ENCODE peak calls at places on chromosomes 3 and 15, in five cellular contexts. O is testis, Y is transverse colon, V is lower lobe of right lung, W is body of pancreas. I is an unnamed sample.

GRCh38 chr3:135491478-135491877 is 474.1 kb upstream of the PPP2R3A start:
- DNase-seq in Y (no peak), O (no peak), V (no peak), W (no peak), I (no peak)

GRCh38 chr3:52128118-52128683 is 26.0 kb downstream of the POC1A start:
- DNase-seq in O (no peak), W (no peak), Y (no peak), V (peak; percentile 24), I (no peak)

GRCh38 chr3:181725830-181726229 is 14.1 kb downstream of the SOX2 start:
- DNase-seq in Y (no peak), O (no peak), V (no peak), W (no peak), I (no peak)

GRCh38 chr3:69553888-69554287 is 168.0 kb upstream of the FRMD4B start:
- DNase-seq in O (no peak), W (no peak), V (no peak), Y (no peak), I (no peak)

GRCh38 chr15:67199391-67199790 is 55.1 kb downstream of the AAGAB start:
- DNase-seq in O (no peak), W (no peak), V (no peak), Y (no peak), I (no peak)

GRCh38 chr3:138348107-138348949 is at the start of gene MRAS:
- DNase-seq in O (peak; percentile 78), V (peak; percentile 87), Y (peak; percentile 67), W (peak; percentile 75), I (peak; percentile 92)

GRCh38 chr15:37981781-37982180 is 47.3 kb downstream of the TMCO5A start:
- DNase-seq in W (no peak), V (no peak), O (no peak), Y (no peak), I (no peak)

GRCh38 chr15:31328999-31329639 is 2.5 kb downstream of the KLF13 start:
- DNase-seq in W (peak; percentile 58), V (peak; percentile 72), Y (peak; percentile 67), O (peak; percentile 74), I (peak; percentile 87)

GRCh38 chr3:45180051-45180450 is 33.9 kb upstream of the CDCP1 start:
- DNase-seq in W (no peak), O (no peak), V (no peak), Y (no peak), I (no peak)

GRCh38 chr3:154552338-154552737 is 122.3 kb upstream of the GPR149 start:
- DNase-seq in O (no peak), W (no peak), Y (no peak), V (no peak), I (no peak)

GRCh38 chr3:112973325-112974177 is 1.4 kb downstream of the CD200R1 start:
- DNase-seq in V (no peak), O (no peak), W (no peak), Y (peak; percentile 24), I (no peak)

GRCh38 chr15:61091229-61091628 is 137.9 kb downstream of the RORA start:
- DNase-seq in Y (no peak), W (no peak), O (no peak), V (no peak), I (no peak)

GRCh38 chr3:50003216-50003615 is 63.3 kb downstream of the RBM6 start:
- DNase-seq in V (no peak), W (no peak), O (no peak), Y (no peak), I (no peak)
- H3K36me3 ChIP-seq in V (peaks cover 50% of the 10 kb centered on the region), W (peaks cover 3% of the 10 kb centered on the region), O (no peaks in the 10 kb centered on the region), Y (no peaks in the 10 kb centered on the region), I (peaks cover 41% of the 10 kb centered on the region)

GRCh38 chr15:81176291-81176893 is 20.3 kb upstream of the IL16 start:
- DNase-seq in Y (no peak), W (peak; percentile 27), O (peak; percentile 72), V (no peak), I (no peak)

GRCh38 chr15:81174125-81174524 is 22.6 kb upstream of the IL16 start:
- DNase-seq in W (no peak), V (no peak), Y (no peak), O (no peak), I (no peak)

GRCh38 chr15:81174759-81175327 is 21.8 kb upstream of the IL16 start:
- DNase-seq in V (no peak), W (no peak), O (no peak), Y (no peak), I (no peak)

GRCh38 chr15:81178365-81178764 is 18.3 kb upstream of the IL16 start:
- DNase-seq in O (no peak), Y (no peak), V (no peak), W (no peak), I (no peak)

DNA sequence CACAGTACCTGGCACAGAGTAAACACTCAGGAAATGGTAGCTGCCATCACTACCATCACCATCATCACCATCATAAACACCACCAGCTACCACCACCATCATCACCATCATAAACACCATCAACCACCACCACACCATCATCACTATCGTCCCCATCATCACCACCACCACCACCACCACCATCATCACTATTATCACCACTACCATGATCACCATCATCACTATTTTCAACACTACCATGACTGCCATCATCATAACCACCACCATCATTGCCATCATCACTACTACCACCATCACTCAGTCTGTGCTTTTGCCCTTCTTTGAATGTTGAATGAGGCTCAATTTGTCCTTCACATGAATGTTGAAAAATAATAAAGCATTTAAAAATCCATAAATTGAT is 21.2 kb upstream of the IL16 start:
- DNase-seq in W (no peak), O (no peak), V (no peak), Y (no peak), I (no peak)
- H3K27ac ChIP-seq in W (no peak overlapping the region), O (no peak overlapping the region), V (peak overlapping the region; percentile 76), Y (no peak overlapping the region), I (no peak overlapping the region)

GRCh38 chr3:143835312-143835711 is 13.0 kb downstream of the SLC9A9 start:
- DNase-seq in W (no peak), O (no peak), Y (no peak), V (no peak), I (no peak)
- H3K9me3 ChIP-seq in W (no peaks in the 10 kb centered on the region), O (no peaks in the 10 kb centered on the region), Y (no peaks in the 10 kb centered on the region), V (no peaks in the 10 kb centered on the region), I (no peaks in the 10 kb centered on the region)

GRCh38 chr3:53243165-53243564 is 12.7 kb downstream of the TKT start:
- DNase-seq in Y (no peak), V (peak; percentile 65), W (peak; percentile 63), O (peak; percentile 25), I (peak; percentile 73)

GRCh38 chr3:53244281-53244680 is 11.5 kb downstream of the TKT start:
- DNase-seq in V (no peak), W (peak; percentile 62), Y (no peak), O (no peak), I (no peak)

GRCh38 chr3:53242642-53243041 is 13.2 kb downstream of the TKT start:
- DNase-seq in V (peak; percentile 70), W (no peak), Y (no peak), O (no peak), I (peak; percentile 76)

GRCh38 chr3:53242155-53242554 is 13.7 kb downstream of the TKT start:
- DNase-seq in W (peak; percentile 79), Y (no peak), V (no peak), O (no peak), I (peak; percentile 74)

GRCh38 chr3:53243785-53244184 is 12.0 kb downstream of the TKT start:
- DNase-seq in W (no peak), Y (no peak), O (no peak), V (no peak), I (no peak)
- H3K36me3 ChIP-seq in W (no peaks in the 10 kb centered on the region), Y (no peaks in the 10 kb centered on the region), O (no peaks in the 10 kb centered on the region), V (peaks cover 35% of the 10 kb centered on the region), I (peaks cover 38% of the 10 kb centered on the region)

DNA sequence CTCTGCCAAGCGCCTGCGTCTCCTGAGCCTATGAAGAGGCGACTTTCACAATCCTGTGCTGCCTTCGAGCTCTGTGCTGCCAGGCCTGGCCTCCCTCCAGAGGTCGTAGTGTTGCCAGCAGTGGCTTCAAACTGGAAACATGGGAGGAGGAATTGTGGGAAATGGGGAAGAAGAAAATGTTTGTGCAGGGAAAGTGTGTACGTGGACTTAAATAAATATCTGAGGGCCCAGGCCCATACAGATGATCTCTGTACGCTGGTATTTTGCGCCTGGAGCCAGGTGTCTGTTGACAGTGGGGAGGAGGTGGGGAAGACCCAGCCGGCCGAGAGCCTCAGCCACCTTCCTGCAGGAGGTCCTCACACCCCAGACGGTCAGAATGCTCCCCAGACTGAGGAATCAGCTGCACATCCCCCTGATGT is 44.6 kb downstream of the ZBTB38 start:
- DNase-seq in V (peak; percentile 89), Y (peak; percentile 76), O (peak; percentile 91), W (peak; percentile 95), I (peak; percentile 93)
- H3K27ac ChIP-seq in V (peak overlapping the region; percentile 94), Y (peak overlapping the region; percentile 97), O (peak overlapping the region; percentile 96), W (peak overlapping the region; percentile 94), I (peak overlapping the region; percentile 88)

DNA sequence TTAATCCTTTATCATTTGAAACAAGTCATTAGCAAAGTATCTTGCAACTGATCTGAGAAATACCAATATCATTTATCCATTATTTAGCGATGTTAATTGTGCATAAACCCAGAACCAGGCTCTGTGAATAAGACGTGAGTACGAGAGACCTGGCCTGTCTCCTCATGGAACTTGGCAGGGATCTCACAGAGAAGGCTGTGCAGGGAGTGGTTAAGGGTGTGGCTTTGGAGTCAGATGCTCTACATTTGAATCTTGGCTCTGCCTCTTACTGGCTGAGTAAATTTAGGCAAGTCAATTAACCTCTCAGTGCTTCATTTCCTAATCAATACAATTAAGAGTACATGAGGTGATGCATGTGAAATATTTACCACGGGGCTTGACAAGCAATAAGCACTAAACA is 39.9 kb upstream of the TBL1XR1 start:
- DNase-seq in V (no peak), O (no peak), W (no peak), Y (peak; percentile 56), I (no peak)
- H3K9me3 ChIP-seq in V (no peaks in the 10 kb centered on the region), O (no peaks in the 10 kb centered on the region), W (no peaks in the 10 kb centered on the region), Y (no peaks in the 10 kb centered on the region), I (no peaks in the 10 kb centered on the region)